ENCODE peak calls at places on chromosomes 16 and 17, in five cellular contexts. U is activated CD8-positive, alpha-beta memory T cell treated with anti-CD3 and anti-CD28 coated beads for 1 hour; J is H54; O is EL; E is CD8-positive, alpha-beta memory T cell. D is an unnamed sample.

GRCh38 chr17:78818932-78819331 is 21.7 kb downstream of the USP36 start:
- DNase-seq in E (peak), J (no peak), U (no peak), O (no peak), D (no peak)

GRCh38 chr17:62869885-62870580 is 61.9 kb upstream of the MARCHF10 start:
- DNase-seq in E (no peak), U (no peak), O (peak), J (no peak), D (no peak)

GRCh38 chr17:5864910-5865657 is 205.1 kb upstream of the WSCD1 start:
- DNase-seq in J (no peak), O (no peak), E (no peak), U (no peak), D (no peak)

GRCh38 chr16:50284131-50284911 is 18.0 kb downstream of the ADCY7 start:
- DNase-seq in J (no peak), E (no peak), O (no peak), U (no peak), D (no peak)

GRCh38 chr16:74727903-74728302 is 27.2 kb upstream of the MLKL start:
- DNase-seq in E (no peak), J (no peak), O (no peak), U (no peak), D (no peak)

GRCh38 chr17:44915727-44916058 is 393 bp upstream of the GFAP start:
- DNase-seq in E (no peak), U (no peak), O (no peak), J (no peak), D (no peak)

GRCh38 chr17:51687887-51688286 is 427.5 kb downstream of the UTP18 start:
- DNase-seq in E (no peak), J (no peak), U (no peak), O (no peak), D (no peak)

GRCh38 chr16:89054261-89054661 is 39.4 kb upstream of the ACSF3 start:
- DNase-seq in U (no peak), O (no peak), E (no peak), J (no peak), D (no peak)

D was measured in natural killer cell.